ENCODE peak calls at places on chromosomes 5 and 9, in six cellular contexts. I is HepG2, Q is endothelial cell of umbilical vein, K is NB4, T is GM12878, M is K562. O is an unnamed sample.

GRCh38 chr9:32500768-32501167 is 25.2 kb downstream of the RIGI start:
- DNase-seq in Q (peak), I (peak), M (no peak), T (no peak), K (no peak), O (peak)

GRCh38 chr9:126761274-126761673 is 43.6 kb upstream of the ZBTB43 start:
- DNase-seq in Q (no peak), T (no peak), M (no peak), K (no peak), I (no peak), O (no peak)

GRCh38 chr5:44150075-44150723 is 239.0 kb downstream of the FGF10 start:
- DNase-seq in T (no peak), K (no peak), Q (no peak), I (no peak), M (no peak), O (no peak)

GRCh38 chr5:150779397-150780179 is 1.0 kb downstream of the SMIM3 start:
- DNase-seq in T (no peak), I (no peak), Q (no peak), K (peak), M (no peak), O (no peak)

GRCh38 chr9:135890190-135890861 is 17.0 kb downstream of the CAMSAP1 start:
- DNase-seq in Q (no peak), M (no peak), I (no peak), T (no peak), K (no peak), O (no peak)

GRCh38 chr9:91086657-91087563 is 274.8 kb downstream of the AUH start:
- DNase-seq in T (no peak), M (no peak), I (no peak), Q (no peak), K (peak), O (no peak)

GRCh38 chr5:35938518-35939227 is at the start of gene CAPSL:
- DNase-seq in I (no peak), K (peak), T (no peak), M (no peak), Q (peak), O (no peak)

GRCh38 chr9:129242971-129243561 is 65.0 kb upstream of the IER5L start:
- DNase-seq in T (no peak), Q (no peak), M (no peak), I (no peak), K (no peak), O (no peak)

GRCh38 chr9:13513710-13514444 is 234.4 kb upstream of the MPDZ start:
- DNase-seq in I (no peak), T (no peak), M (no peak), Q (peak), K (no peak), O (no peak)

GRCh38 chr9:91495450-91495849 is 71.8 kb upstream of the NFIL3 start:
- DNase-seq in Q (no peak), M (no peak), I (no peak), K (no peak), T (no peak), O (no peak)

GRCh38 chr5:41908374-41909079 is 4.4 kb downstream of the RIMOC1 start:
- DNase-seq in K (peak), T (no peak), M (no peak), I (no peak), Q (no peak), O (no peak)

GRCh38 chr5:137481596-137481995 is 17.5 kb downstream of the SPOCK1 start:
- DNase-seq in I (no peak), K (no peak), M (no peak), Q (no peak), T (no peak), O (no peak)

GRCh38 chr9:128088253-128088945 is 20.4 kb downstream of the SLC25A25 start:
- DNase-seq in K (no peak), Q (no peak), M (no peak), I (no peak), T (no peak), O (no peak)

GRCh38 chr5:74576941-74577456 is 63.5 kb downstream of the ENC1 start:
- DNase-seq in M (no peak), K (no peak), Q (peak), I (no peak), T (peak), O (no peak)

GRCh38 chr5:89449392-89450148 is 566.6 kb upstream of the MEF2C start:
- DNase-seq in K (no peak), Q (no peak), M (no peak), I (no peak), T (no peak), O (no peak)

GRCh38 chr9:110180713-110181434 is 27.1 kb downstream of the C9orf152 start:
- DNase-seq in M (no peak), K (peak), T (no peak), Q (peak), I (peak), O (peak)

GRCh38 chr9:20442461-20443319 is 179.6 kb downstream of the MLLT3 start:
- DNase-seq in M (no peak), I (no peak), K (no peak), Q (peak), T (no peak), O (no peak)

GRCh38 chr5:89003563-89004036 is 120.6 kb upstream of the MEF2C start:
- DNase-seq in T (no peak), I (no peak), Q (no peak), M (no peak), K (no peak), O (no peak)

GRCh38 chr9:1231998-1232919 is 182.1 kb downstream of the DMRT2 start:
- DNase-seq in M (no peak), I (peak), T (no peak), Q (no peak), K (no peak), O (peak)

GRCh38 chr9:84466580-84467285 is 126.2 kb upstream of the SLC28A3 start:
- DNase-seq in K (no peak), I (no peak), T (no peak), M (no peak), Q (no peak), O (no peak)

GRCh38 chr9:114250235-114250568 is 72.7 kb upstream of the ORM1 start:
- DNase-seq in I (no peak), K (no peak), Q (no peak), T (no peak), M (no peak), O (no peak)

GRCh38 chr5:35651002-35651756 is 33.5 kb downstream of the SPEF2 start:
- DNase-seq in T (no peak), I (peak), M (no peak), K (peak), Q (peak), O (peak)

GRCh38 chr5:57324159-57324558 is 150.3 kb downstream of the GPBP1 start:
- DNase-seq in T (no peak), I (no peak), Q (no peak), K (no peak), M (no peak), O (no peak)

GRCh38 chr9:88425538-88425950 is 37.3 kb downstream of the SPIN1 start:
- DNase-seq in I (no peak), T (no peak), Q (no peak), K (peak), M (no peak), O (peak)

GRCh38 chr5:115842089-115842881 is 550 bp downstream of the AP3S1 start:
- DNase-seq in T (no peak), M (no peak), Q (no peak), K (peak), I (peak), O (peak)

GRCh38 chr5:50564079-50564478 is 102.4 kb upstream of the PARP8 start:
- DNase-seq in K (no peak), T (peak), M (no peak), Q (no peak), I (no peak), O (no peak)

GRCh38 chr5:140165101-140165920 is 9.7 kb upstream of the CYSTM1 start:
- DNase-seq in K (no peak), Q (peak), T (no peak), M (peak), I (no peak), O (no peak)

GRCh38 chr9:133151041-133151440 is 12.7 kb downstream of the GBGT1 start:
- DNase-seq in K (no peak), I (no peak), T (no peak), Q (no peak), M (no peak), O (no peak)

GRCh38 chr5:56608216-56608925 is 207.0 kb upstream of the MAP3K1 start:
- DNase-seq in M (no peak), K (peak), I (no peak), Q (no peak), T (no peak), O (no peak)

GRCh38 chr5:112289465-112289864 is 129.6 kb downstream of the EPB41L4A start:
- DNase-seq in Q (no peak), I (no peak), M (no peak), T (no peak), K (no peak), O (no peak)

GRCh38 chr5:15009420-15009819 is 137.8 kb upstream of the ANKH start:
- DNase-seq in M (no peak), I (peak), K (no peak), Q (peak), T (no peak), O (peak)

GRCh38 chr5:78295035-78295961 is 800 bp upstream of the AP3B1 start:
- DNase-seq in M (peak), K (peak), T (no peak), Q (no peak), I (peak), O (peak)
- TF ChIP-seq MYC in M (no peak), K (no peak), T (no peak), Q (no peak), I (no peak), O (no peak)

GRCh38 chr5:134175874-134176522 is 752 bp downstream of the SKP1 start:
- DNase-seq in K (peak), Q (peak), T (no peak), I (no peak), M (no peak), O (no peak)
- TF ChIP-seq MYC in K (no peak), Q (no peak), T (no peak), I (no peak), M (no peak), O (no peak)

DNA sequence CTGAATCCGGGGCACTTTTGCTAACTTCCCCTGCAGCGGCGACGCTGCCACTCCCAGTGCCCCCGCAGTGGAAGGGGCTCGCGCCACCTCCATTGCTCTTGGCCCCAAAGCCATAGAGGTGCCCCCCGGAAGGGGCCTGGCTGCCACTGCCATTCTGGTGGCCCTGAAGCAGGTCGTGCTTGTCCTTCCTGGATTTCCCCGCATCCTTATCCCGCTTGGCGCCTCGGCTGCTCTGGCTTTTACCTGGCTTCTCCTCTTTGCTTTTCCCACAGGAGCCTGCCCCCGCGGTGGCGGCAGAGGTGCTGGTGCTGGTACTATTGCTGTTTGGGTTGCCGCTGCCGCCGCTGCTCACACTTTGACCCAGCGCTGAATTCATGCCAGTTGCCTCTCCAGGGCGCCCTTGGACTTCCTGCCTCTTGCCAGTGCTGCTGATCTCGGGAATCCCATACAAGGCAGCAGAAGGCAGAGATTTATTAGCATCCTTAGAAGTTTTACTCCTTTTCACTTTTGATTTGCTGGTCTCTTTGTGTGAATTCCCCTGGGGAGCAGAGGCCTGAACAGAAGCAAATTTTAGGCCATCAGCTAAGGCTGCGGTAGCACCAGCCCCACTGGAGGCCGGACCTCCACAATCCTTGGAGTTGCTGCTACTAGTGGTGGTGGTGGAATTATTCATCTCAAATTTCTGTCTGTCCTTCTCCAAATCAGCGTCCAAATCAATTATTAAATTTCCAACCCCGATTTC is 2.1 kb downstream of the ZNF608 start:
- DNase-seq in K (no peak), T (no peak), I (no peak), Q (peak), M (no peak), O (no peak)
- TF ChIP-seq MYC in K (no peak), T (no peak), I (no peak), Q (no peak), M (no peak), O (no peak)

GRCh38 chr9:37996050-37996811 is 72.8 kb downstream of the SHB start:
- DNase-seq in M (no peak), K (no peak), I (no peak), T (no peak), Q (no peak), O (no peak)
- TF ChIP-seq MYC in M (no peak), K (no peak), I (no peak), T (no peak), Q (no peak), O (no peak)

DNA sequence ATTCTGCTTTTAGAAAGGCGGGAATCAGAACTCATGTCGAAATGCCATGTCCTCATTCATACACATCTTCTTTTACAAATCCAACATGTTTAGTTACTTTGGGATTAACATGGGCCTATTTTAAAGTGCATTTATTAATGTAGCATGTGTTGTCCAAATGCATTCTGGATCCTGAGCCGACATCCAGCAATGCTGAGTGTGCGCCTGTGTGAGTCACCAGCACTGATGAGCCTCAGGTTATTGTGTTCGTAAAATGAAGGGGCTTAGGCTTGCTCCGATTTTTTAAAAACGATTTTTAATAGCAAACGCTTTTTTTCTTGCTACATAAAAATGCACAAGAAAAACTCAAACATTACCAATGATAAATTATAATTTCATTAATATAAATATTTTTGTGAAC is 51.8 kb upstream of the PLEKHG4B start:
- DNase-seq in I (no peak), M (no peak), K (no peak), T (no peak), Q (no peak), O (no peak)
- TF ChIP-seq MYC in I (no peak), M (no peak), K (no peak), T (no peak), Q (no peak), O (no peak)

DNA sequence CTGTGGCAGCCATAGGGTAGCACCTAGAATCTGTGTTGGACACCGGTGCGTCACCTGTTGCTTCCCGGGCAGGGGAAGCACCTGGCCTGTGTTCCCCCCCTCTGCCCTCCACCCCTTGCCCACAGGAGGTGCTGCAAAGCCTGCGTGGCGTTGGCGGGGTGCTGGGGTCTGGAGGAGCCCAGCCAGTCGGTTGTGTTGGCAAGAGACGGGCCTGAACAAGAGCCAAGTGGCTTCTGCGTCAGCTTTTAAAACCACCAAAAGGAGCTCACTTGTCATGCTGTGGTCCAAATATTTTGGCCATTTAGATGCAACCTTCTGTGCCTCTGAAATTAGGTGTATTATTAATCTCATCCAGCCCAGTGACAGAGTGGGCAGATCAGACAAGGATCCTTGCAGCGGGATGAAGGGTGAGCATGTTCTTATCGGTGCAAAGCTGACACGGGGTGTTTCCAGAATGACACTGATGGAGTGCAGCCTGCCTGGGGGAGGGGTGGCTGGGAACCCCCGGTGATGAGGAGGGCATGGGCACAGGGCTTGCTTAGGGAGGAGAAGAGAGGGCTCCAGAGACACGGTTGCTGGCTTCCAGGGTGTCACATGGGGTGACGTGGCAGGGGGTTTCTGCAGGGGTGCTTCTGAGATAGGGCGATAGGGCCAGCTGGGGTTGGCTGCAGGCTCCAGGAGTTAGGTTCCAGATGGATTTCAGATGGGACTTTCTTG is 9.7 kb upstream of the RXRA start:
- DNase-seq in Q (no peak), T (peak), M (peak), I (no peak), K (no peak), O (no peak)
- TF ChIP-seq MYC in Q (no peak), T (no peak), M (no peak), I (no peak), K (no peak), O (no peak)

GRCh38 chr5:55520117-55520829 is 14.5 kb downstream of the PLPP1 start:
- DNase-seq in Q (no peak), I (no peak), K (no peak), T (no peak), M (no peak), O (no peak)
- TF ChIP-seq MYC in Q (no peak), I (no peak), K (no peak), T (no peak), M (no peak), O (no peak)

DNA sequence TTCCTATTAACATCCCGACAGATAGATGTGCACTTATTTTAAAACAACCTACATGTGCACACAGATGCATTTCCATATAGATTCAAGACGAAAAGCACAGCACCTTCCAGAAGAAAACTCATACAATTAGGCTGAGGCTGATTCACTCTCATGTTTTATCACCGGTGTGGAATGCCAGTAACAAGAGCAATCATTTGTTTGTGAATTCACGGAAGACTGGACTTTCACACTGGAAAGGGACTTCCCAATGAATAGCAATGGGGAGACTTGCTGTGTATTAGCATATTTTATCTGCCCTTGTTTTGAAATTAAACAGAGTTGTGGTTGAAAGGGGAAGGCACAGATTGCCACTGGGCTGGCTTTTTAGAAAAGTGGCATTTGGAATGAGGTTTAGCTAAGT is 247.2 kb upstream of the GAS1 start:
- DNase-seq in I (no peak), M (no peak), K (no peak), T (no peak), Q (no peak), O (no peak)
- TF ChIP-seq MYC in I (no peak), M (no peak), K (no peak), T (no peak), Q (no peak), O (no peak)

DNA sequence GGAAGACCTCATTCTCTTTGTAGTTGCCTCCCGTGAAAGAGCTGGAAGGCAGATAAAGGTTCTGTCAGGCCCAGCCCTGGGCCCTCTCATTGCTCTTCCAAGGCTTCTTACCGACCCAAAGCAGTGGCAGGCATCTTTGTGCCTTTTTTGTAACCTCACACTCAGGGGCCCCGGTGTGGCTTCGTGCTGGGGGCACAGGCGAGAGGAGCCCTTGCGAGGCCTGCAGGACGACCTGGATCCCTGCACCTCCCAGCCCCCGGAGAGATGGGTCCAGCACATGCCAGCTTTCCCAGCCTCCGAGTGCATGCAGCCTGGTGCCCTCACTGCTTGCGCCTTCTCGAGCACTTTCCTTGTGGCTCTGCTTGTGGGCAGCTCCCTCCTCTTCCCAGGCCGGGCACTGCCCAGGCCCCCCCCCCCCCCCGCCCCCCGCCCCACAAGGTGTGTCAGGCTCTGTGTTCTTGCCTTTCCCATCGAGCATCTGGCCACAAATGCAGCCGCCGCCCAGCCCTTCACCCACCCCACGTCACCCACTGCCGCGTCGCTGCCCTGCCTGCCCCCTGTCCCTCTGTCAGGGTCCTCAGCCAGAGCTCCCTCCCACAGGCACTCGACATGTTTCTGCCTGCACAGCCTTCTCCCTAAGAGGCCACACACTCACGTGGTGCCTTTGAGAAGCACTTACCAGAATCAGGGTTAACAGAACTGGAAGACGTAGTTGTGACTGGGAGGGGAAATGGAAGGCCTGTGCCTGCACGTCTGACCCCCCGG is 63.7 kb upstream of the CACNA1B start:
- DNase-seq in Q (no peak), T (no peak), I (no peak), K (no peak), M (no peak), O (no peak)
- TF ChIP-seq MYC in Q (no peak), T (no peak), I (no peak), K (no peak), M (no peak), O (no peak)